ENCODE peak calls at places on chromosomes 16 and 17, in six cellular contexts. O is stimulated activated CD4-positive, alpha-beta T cell treated with anti-CD3 and anti-CD28 coated beads, Interleukin-2, amount 100 ng/mL, for 24 hours; F is activated gamma-delta T cell treated with anti-CD3 and anti-CD28 coated beads, Interleukin-2, amount 50 U/mL, for 16 hours; Z is cardiac muscle cell; J is NCI-H1048; Y is GM20000. C is an unnamed sample.

GRCh38 chr17:5121186-5121841 is 5.5 kb downstream of the USP6 start:
- DNase-seq in Z (no peak), F (no peak), J (no peak), O (no peak), Y (no peak), C (no peak)

GRCh38 chr17:64001763-64002529 is 3.8 kb downstream of the PRR29 start:
- DNase-seq in J (no peak), F (no peak), O (no peak), Z (no peak), Y (no peak), C (no peak)

GRCh38 chr16:89325861-89326471 is 108.5 kb downstream of the ZNF778 start:
- DNase-seq in Z (peak), Y (peak), O (no peak), F (no peak), J (no peak), C (no peak)

GRCh38 chr17:42642377-42642776 is 16.7 kb upstream of the TUBG2 start:
- DNase-seq in Y (no peak), F (no peak), O (no peak), Z (peak), J (no peak), C (no peak)

GRCh38 chr16:30003670-30004423 is 7.0 kb downstream of the DOC2A start:
- DNase-seq in F (no peak), O (no peak), Y (no peak), J (no peak), Z (no peak), C (no peak)

GRCh38 chr17:8141741-8142140 is 10.5 kb downstream of the PER1 start:
- DNase-seq in F (no peak), Z (no peak), O (no peak), J (no peak), Y (no peak), C (no peak)

GRCh38 chr17:78241277-78242023 is 10.0 kb downstream of the TMEM235 start:
- DNase-seq in J (peak), Y (no peak), Z (peak), F (no peak), O (no peak), C (no peak)

GRCh38 chr16:9141813-9142212 is 50.4 kb downstream of the HAPSTR1 start:
- DNase-seq in O (no peak), Y (no peak), F (no peak), Z (no peak), J (no peak), C (no peak)

GRCh38 chr17:75317671-75318070 is 28.4 kb upstream of the SLC25A19 start:
- DNase-seq in O (no peak), J (no peak), Z (no peak), Y (no peak), F (no peak), C (no peak)

GRCh38 chr17:16918443-16918842 is 53.5 kb downstream of the TNFRSF13B start:
- DNase-seq in J (no peak), Z (no peak), O (no peak), F (no peak), Y (no peak), C (no peak)

GRCh38 chr16:89093602-89094251 is at the start of gene ACSF3:
- DNase-seq in F (peak), Z (peak), J (no peak), O (peak), Y (peak), C (peak)

GRCh38 chr16:49463529-49463928 is 89.9 kb downstream of the C16orf78 start:
- DNase-seq in Y (peak), O (peak), J (no peak), F (peak), Z (no peak), C (peak)

GRCh38 chr17:65824901-65825300 is 263.5 kb upstream of the AXIN2 start:
- DNase-seq in Z (no peak), Y (no peak), J (no peak), O (no peak), F (no peak), C (no peak)

GRCh38 chr16:79295746-79296145 is 304.8 kb downstream of the MAF start:
- DNase-seq in Z (no peak), J (no peak), Y (no peak), F (no peak), O (no peak), C (no peak)

GRCh38 chr17:77821114-77821513 is 137.4 kb upstream of the TNRC6C start:
- DNase-seq in O (no peak), F (no peak), J (no peak), Z (peak), Y (no peak), C (peak)

GRCh38 chr17:78611636-78612035 is 34.4 kb upstream of the DNAH17 start:
- DNase-seq in F (no peak), Y (no peak), J (no peak), O (no peak), Z (no peak), C (no peak)

GRCh38 chr17:49646391-49647255 is 31.3 kb downstream of the SPOP start:
- DNase-seq in Z (no peak), J (no peak), O (peak), Y (peak), F (no peak), C (peak)

GRCh38 chr17:39736319-39737165 is 1.2 kb upstream of the GRB7 start:
- DNase-seq in J (no peak), O (no peak), Z (no peak), F (no peak), Y (no peak), C (no peak)

C was measured in stimulated activated naive B cell treated with anti-CD40 and anti-IgM and Interleukin-4, amounts not matched to agents 10 μg/mL and 1 μg/mL and 100 μg/mL, for 72 hours.